ENCODE peak calls at places on chromosomes 16 and 17, in five cellular contexts. A is stimulated activated CD4-positive, alpha-beta T cell treated with anti-CD3 and anti-CD28 coated beads, Interleukin-1b, Interleukin-23, amount 100 ng/mL, for 24 hours; J is non-pigmented ciliary epithelial cell; L is mucosa of gallbladder; V is NCI-H345. T is an unnamed sample.

GRCh38 chr17:1644493-1645206 is 882 bp downstream of the SCARF1 start:
- DNase-seq in A (no peak), J (no peak), L (no peak), V (no peak), T (no peak)

GRCh38 chr16:53501216-53501859 is 1.7 kb downstream of the AKTIP start:
- DNase-seq in A (no peak), J (no peak), L (no peak), V (no peak), T (no peak)

GRCh38 chr16:81778861-81779539 is at the start of gene PLCG2:
- DNase-seq in A (peak), J (no peak), L (peak), V (peak), T (peak)

GRCh38 chr16:54928016-54928356 is 2.7 kb upstream of the IRX5 start:
- DNase-seq in A (no peak), J (no peak), L (no peak), V (peak), T (no peak)

GRCh38 chr16:29898135-29898534 is 1.2 kb downstream of the SEZ6L2 start:
- DNase-seq in A (no peak), J (no peak), L (no peak), V (no peak), T (no peak)

GRCh38 chr17:75109047-75109406 is 742 bp upstream of the ARMC7 start:
- DNase-seq in A (no peak), J (no peak), L (no peak), V (no peak), T (no peak)

GRCh38 chr16:75695708-75696107 is 5.6 kb downstream of the DUXB start:
- DNase-seq in A (no peak), J (no peak), L (no peak), V (no peak), T (peak)

GRCh38 chr16:54296543-54296942 is 10.0 kb upstream of the IRX3 start:
- DNase-seq in A (no peak), J (no peak), L (no peak), V (no peak), T (no peak)

GRCh38 chr17:50516980-50517379 is 8.7 kb downstream of the MYCBPAP start:
- DNase-seq in A (no peak), J (no peak), L (no peak), V (no peak), T (no peak)

GRCh38 chr16:57906385-57907316 is 64.3 kb downstream of the CNGB1 start:
- DNase-seq in A (peak), J (no peak), L (no peak), V (no peak), T (no peak)

GRCh38 chr16:4539716-4540284 is 1.2 kb upstream of the CDIP1 start:
- DNase-seq in A (no peak), J (no peak), L (no peak), V (no peak), T (no peak)

GRCh38 chr16:11542069-11542775 is 44.5 kb downstream of the LITAF start:
- DNase-seq in A (no peak), J (no peak), L (no peak), V (no peak), T (no peak)

GRCh38 chr17:16962804-16963203 is 9.1 kb downstream of the TNFRSF13B start:
- DNase-seq in A (no peak), J (no peak), L (no peak), V (no peak), T (peak)

GRCh38 chr16:84449156-84450140 is 55.0 kb downstream of the MEAK7 start:
- DNase-seq in A (no peak), J (no peak), L (no peak), V (peak), T (no peak)

GRCh38 chr16:85088570-85089214 is 23.6 kb downstream of the CIBAR2 start:
- DNase-seq in A (no peak), J (no peak), L (no peak), V (no peak), T (no peak)

GRCh38 chr17:65156185-65156834 is 19.1 kb downstream of the RGS9 start:
- DNase-seq in A (no peak), J (no peak), L (peak), V (no peak), T (no peak)

GRCh38 chr17:17050346-17051345 is 8.4 kb downstream of the MPRIP start:
- DNase-seq in A (no peak), J (no peak), L (no peak), V (no peak), T (no peak)

GRCh38 chr16:27269300-27270150 is 953 bp upstream of the NSMCE1 start:
- DNase-seq in A (no peak), J (no peak), L (no peak), V (no peak), T (no peak)

GRCh38 chr16:85345129-85345639 is 232.9 kb upstream of the CIBAR2 start:
- DNase-seq in A (no peak), J (no peak), L (no peak), V (no peak), T (no peak)

GRCh38 chr16:82368041-82368440 is 198.0 kb upstream of the MPHOSPH6 start:
- DNase-seq in A (no peak), J (peak), L (peak), V (no peak), T (peak)

GRCh38 chr17:60425626-60426025 is 3.3 kb downstream of the CHCT1 start:
- DNase-seq in A (no peak), J (no peak), L (no peak), V (no peak), T (no peak)

GRCh38 chr17:16652252-16652651 is 1.4 kb downstream of the ZNF624 start:
- DNase-seq in A (no peak), J (no peak), L (no peak), V (no peak), T (no peak)

GRCh38 chr17:75845058-75845711 is 981 bp upstream of the UNC13D start:
- DNase-seq in A (no peak), J (no peak), L (peak), V (peak), T (peak)

GRCh38 chr17:54745239-54745638 is 155.4 kb upstream of the TOM1L1 start:
- DNase-seq in A (no peak), J (no peak), L (no peak), V (no peak), T (no peak)

GRCh38 chr16:78973041-78973440 is 627.5 kb downstream of the MAF start:
- DNase-seq in A (no peak), J (no peak), L (no peak), V (no peak), T (no peak)

GRCh38 chr17:78745407-78746088 is 36.5 kb downstream of the CYTH1 start:
- DNase-seq in A (no peak), J (no peak), L (peak), V (no peak), T (no peak)

GRCh38 chr17:48679385-48680096 is 42.8 kb downstream of the PRAC1 start:
- DNase-seq in A (no peak), J (no peak), L (no peak), V (no peak), T (no peak)

GRCh38 chr16:53132406-53132805 is 77.6 kb downstream of the CHD9 start:
- DNase-seq in A (no peak), J (no peak), L (no peak), V (no peak), T (no peak)

GRCh38 chr17:42694524-42694923 is 12.2 kb downstream of the CNTNAP1 start:
- DNase-seq in A (no peak), J (no peak), L (no peak), V (no peak), T (no peak)

GRCh38 chr16:30659507-30660423 is 1.5 kb downstream of the FBRS start:
- DNase-seq in A (peak), J (no peak), L (no peak), V (no peak), T (no peak)

GRCh38 chr16:1349951-1350350 is 1.7 kb downstream of the TSR3 start:
- DNase-seq in A (no peak), J (no peak), L (no peak), V (no peak), T (no peak)

GRCh38 chr16:56191807-56192643 is 736 bp downstream of the GNAO1 start:
- DNase-seq in A (no peak), J (no peak), L (no peak), V (no peak), T (no peak)

GRCh38 chr17:30942311-30943079 is 20.8 kb downstream of the ADAP2 start:
- DNase-seq in A (no peak), J (no peak), L (no peak), V (no peak), T (no peak)

GRCh38 chr16:80285089-80285488 is 255.7 kb upstream of the DYNLRB2 start:
- DNase-seq in A (no peak), J (peak), L (no peak), V (no peak), T (peak)

GRCh38 chr17:10141436-10141835 is 57.0 kb downstream of the GAS7 start:
- DNase-seq in A (no peak), J (no peak), L (no peak), V (no peak), T (no peak)

GRCh38 chr16:87178177-87178863 is 138.9 kb downstream of the C16orf95 start:
- DNase-seq in A (no peak), J (no peak), L (no peak), V (no peak), T (no peak)

GRCh38 chr16:78967948-78968347 is 632.6 kb downstream of the MAF start:
- DNase-seq in A (no peak), J (no peak), L (no peak), V (no peak), T (no peak)

GRCh38 chr17:77297693-77298666 is 157.2 kb downstream of the SEC14L1 start:
- DNase-seq in A (no peak), J (no peak), L (no peak), V (no peak), T (no peak)

GRCh38 chr17:57114085-57114673 is 29.1 kb downstream of the AKAP1 start:
- DNase-seq in A (peak), J (no peak), L (no peak), V (peak), T (peak)